ENCODE peak calls at places on chromosomes 7 and 10, in eight cellular contexts. One of them, this sample, is unnamed.

GRCh38 chr7:2193575-2194305 is 39.0 kb downstream of the MAD1L1 start:
- DNase-seq in GM13977: no peak
- DNase-seq in brain microvascular endothelial cell: no peak
- DNase-seq in GM13976: no peak
- DNase-seq in kidney: no peak
- DNase-seq in cardiac muscle cell: no peak
- DNase-seq in GM12865: no peak
- DNase-seq in NB4: no peak
- DNase-seq in this sample: no peak

GRCh38 chr7:132456418-132456817 is 119.9 kb downstream of the PLXNA4 start:
- DNase-seq in GM13977: no peak
- DNase-seq in brain microvascular endothelial cell: no peak
- DNase-seq in GM13976: no peak
- DNase-seq in kidney: no peak
- DNase-seq in cardiac muscle cell: no peak
- DNase-seq in GM12865: no peak
- DNase-seq in NB4: no peak
- DNase-seq in this sample: no peak

GRCh38 chr7:155322530-155322929 is 24.9 kb downstream of the INSIG1 start:
- DNase-seq in GM13977: no peak
- DNase-seq in brain microvascular endothelial cell: no peak
- DNase-seq in GM13976: no peak
- DNase-seq in kidney: no peak
- DNase-seq in cardiac muscle cell: no peak
- DNase-seq in GM12865: no peak
- DNase-seq in NB4: no peak
- DNase-seq in this sample: no peak

GRCh38 chr10:99975106-99975829 is 34.5 kb downstream of the DNMBP start:
- DNase-seq in GM13977: peak
- DNase-seq in brain microvascular endothelial cell: no peak
- DNase-seq in GM13976: peak
- DNase-seq in kidney: no peak
- DNase-seq in cardiac muscle cell: no peak
- DNase-seq in GM12865: peak
- DNase-seq in NB4: no peak
- DNase-seq in this sample: peak

GRCh38 chr10:62759599-62760175 is 44.8 kb upstream of the ADO start:
- DNase-seq in GM13977: no peak
- DNase-seq in brain microvascular endothelial cell: no peak
- DNase-seq in GM13976: no peak
- DNase-seq in kidney: no peak
- DNase-seq in cardiac muscle cell: no peak
- DNase-seq in GM12865: no peak
- DNase-seq in NB4: no peak
- DNase-seq in this sample: no peak

GRCh38 chr7:2040201-2040892 is 192.4 kb downstream of the MAD1L1 start:
- DNase-seq in GM13977: no peak
- DNase-seq in brain microvascular endothelial cell: no peak
- DNase-seq in GM13976: no peak
- DNase-seq in kidney: peak
- DNase-seq in cardiac muscle cell: no peak
- DNase-seq in GM12865: no peak
- DNase-seq in NB4: no peak
- DNase-seq in this sample: no peak

GRCh38 chr10:8061274-8062211 is 7.1 kb downstream of the GATA3 start:
- DNase-seq in GM13977: peak
- DNase-seq in brain microvascular endothelial cell: no peak
- DNase-seq in GM13976: no peak
- DNase-seq in kidney: no peak
- DNase-seq in cardiac muscle cell: peak
- DNase-seq in GM12865: peak
- DNase-seq in NB4: peak
- DNase-seq in this sample: no peak

GRCh38 chr10:49242604-49243003 is 54.4 kb upstream of the TMEM273 start:
- DNase-seq in GM13977: no peak
- DNase-seq in brain microvascular endothelial cell: no peak
- DNase-seq in GM13976: no peak
- DNase-seq in kidney: peak
- DNase-seq in cardiac muscle cell: no peak
- DNase-seq in GM12865: no peak
- DNase-seq in NB4: no peak
- DNase-seq in this sample: no peak

GRCh38 chr7:31061185-31061584 is 9.1 kb downstream of the ADCYAP1R1 start:
- DNase-seq in GM13977: no peak
- DNase-seq in brain microvascular endothelial cell: no peak
- DNase-seq in GM13976: no peak
- DNase-seq in kidney: no peak
- DNase-seq in cardiac muscle cell: no peak
- DNase-seq in GM12865: no peak
- DNase-seq in NB4: peak
- DNase-seq in this sample: no peak

GRCh38 chr7:145324081-145324480 is 488.2 kb upstream of the TPK1 start:
- DNase-seq in GM13977: no peak
- DNase-seq in brain microvascular endothelial cell: no peak
- DNase-seq in GM13976: no peak
- DNase-seq in kidney: peak
- DNase-seq in cardiac muscle cell: no peak
- DNase-seq in GM12865: peak
- DNase-seq in NB4: peak
- DNase-seq in this sample: no peak

GRCh38 chr7:84624527-84624926 is 429.9 kb upstream of the SEMA3A start:
- DNase-seq in GM13977: no peak
- DNase-seq in brain microvascular endothelial cell: no peak
- DNase-seq in GM13976: no peak
- DNase-seq in kidney: no peak
- DNase-seq in cardiac muscle cell: no peak
- DNase-seq in GM12865: no peak
- DNase-seq in NB4: no peak
- DNase-seq in this sample: no peak

GRCh38 chr7:150831851-150832250 is 20.5 kb upstream of the AOC1 start:
- DNase-seq in GM13977: no peak
- DNase-seq in brain microvascular endothelial cell: no peak
- DNase-seq in GM13976: no peak
- DNase-seq in kidney: no peak
- DNase-seq in cardiac muscle cell: no peak
- DNase-seq in GM12865: no peak
- DNase-seq in NB4: no peak
- DNase-seq in this sample: no peak
- TF ChIP-seq CTCF in GM13977: no peak
- TF ChIP-seq CTCF in brain microvascular endothelial cell: no peak
- TF ChIP-seq CTCF in GM13976: no peak
- TF ChIP-seq CTCF in kidney: no peak
- TF ChIP-seq CTCF in cardiac muscle cell: no peak
- TF ChIP-seq CTCF in GM12865: no peak
- TF ChIP-seq CTCF in NB4: no peak
- TF ChIP-seq CTCF in this sample: no peak

DNA sequence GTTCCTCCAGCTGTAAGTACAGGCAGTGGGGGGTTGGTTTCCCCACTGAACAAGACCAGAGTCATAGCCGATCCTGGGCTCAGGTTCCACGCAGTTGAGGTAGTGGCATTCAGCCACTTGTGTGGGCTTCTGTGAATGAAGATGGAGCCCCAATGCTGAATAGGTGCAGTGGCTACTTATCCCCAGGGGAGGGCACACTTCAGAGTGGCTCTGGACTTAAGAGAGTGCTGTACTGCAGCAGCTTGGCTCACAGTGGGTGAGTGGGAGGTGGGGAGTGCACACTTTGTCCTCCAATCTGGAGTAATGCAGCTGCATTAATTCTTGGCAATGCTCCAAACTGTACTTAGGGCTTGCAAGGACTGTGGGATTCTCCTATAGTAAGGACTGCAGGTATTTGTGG is 81.9 kb downstream of the BUB3 start:
- DNase-seq in GM13977: no peak
- DNase-seq in brain microvascular endothelial cell: no peak
- DNase-seq in GM13976: no peak
- DNase-seq in kidney: no peak
- DNase-seq in cardiac muscle cell: peak
- DNase-seq in GM12865: peak
- DNase-seq in NB4: peak
- DNase-seq in this sample: no peak
- TF ChIP-seq CTCF in GM13977: peak
- TF ChIP-seq CTCF in brain microvascular endothelial cell: peak
- TF ChIP-seq CTCF in GM13976: no peak
- TF ChIP-seq CTCF in kidney: no peak
- TF ChIP-seq CTCF in cardiac muscle cell: peak
- TF ChIP-seq CTCF in GM12865: peak
- TF ChIP-seq CTCF in NB4: peak
- TF ChIP-seq CTCF in this sample: no peak

GRCh38 chr7:85828654-85829053 is 641.8 kb upstream of the SEMA3D start:
- DNase-seq in GM13977: no peak
- DNase-seq in brain microvascular endothelial cell: no peak
- DNase-seq in GM13976: no peak
- DNase-seq in kidney: no peak
- DNase-seq in cardiac muscle cell: no peak
- DNase-seq in GM12865: no peak
- DNase-seq in NB4: no peak
- DNase-seq in this sample: no peak

GRCh38 chr7:85830982-85831381 is 644.1 kb upstream of the SEMA3D start:
- DNase-seq in GM13977: no peak
- DNase-seq in brain microvascular endothelial cell: no peak
- DNase-seq in GM13976: no peak
- DNase-seq in kidney: no peak
- DNase-seq in cardiac muscle cell: no peak
- DNase-seq in GM12865: no peak
- DNase-seq in NB4: no peak
- DNase-seq in this sample: no peak

GRCh38 chr7:85833071-85833470 is 646.2 kb upstream of the SEMA3D start:
- DNase-seq in GM13977: no peak
- DNase-seq in brain microvascular endothelial cell: no peak
- DNase-seq in GM13976: no peak
- DNase-seq in kidney: no peak
- DNase-seq in cardiac muscle cell: no peak
- DNase-seq in GM12865: no peak
- DNase-seq in NB4: no peak
- DNase-seq in this sample: no peak

GRCh38 chr7:85829176-85829575 is 642.3 kb upstream of the SEMA3D start:
- DNase-seq in GM13977: no peak
- DNase-seq in brain microvascular endothelial cell: no peak
- DNase-seq in GM13976: no peak
- DNase-seq in kidney: no peak
- DNase-seq in cardiac muscle cell: peak
- DNase-seq in GM12865: no peak
- DNase-seq in NB4: no peak
- DNase-seq in this sample: no peak

GRCh38 chr7:85829817-85830432 is 643.1 kb upstream of the SEMA3D start:
- DNase-seq in GM13977: no peak
- DNase-seq in brain microvascular endothelial cell: no peak
- DNase-seq in GM13976: no peak
- DNase-seq in kidney: no peak
- DNase-seq in cardiac muscle cell: peak
- DNase-seq in GM12865: no peak
- DNase-seq in NB4: peak
- DNase-seq in this sample: no peak
- TF ChIP-seq CTCF in GM13977: no peak
- TF ChIP-seq CTCF in brain microvascular endothelial cell: peak
- TF ChIP-seq CTCF in GM13976: no peak
- TF ChIP-seq CTCF in kidney: no peak
- TF ChIP-seq CTCF in cardiac muscle cell: peak
- TF ChIP-seq CTCF in GM12865: no peak
- TF ChIP-seq CTCF in NB4: no peak
- TF ChIP-seq CTCF in this sample: no peak

GRCh38 chr10:72126184-72126871 is 38.0 kb upstream of the SPOCK2 start:
- DNase-seq in GM13977: no peak
- DNase-seq in brain microvascular endothelial cell: peak
- DNase-seq in GM13976: peak
- DNase-seq in kidney: no peak
- DNase-seq in cardiac muscle cell: peak
- DNase-seq in GM12865: peak
- DNase-seq in NB4: peak
- DNase-seq in this sample: no peak
- TF ChIP-seq CTCF in GM13977: peak
- TF ChIP-seq CTCF in brain microvascular endothelial cell: peak
- TF ChIP-seq CTCF in GM13976: no peak
- TF ChIP-seq CTCF in kidney: peak
- TF ChIP-seq CTCF in cardiac muscle cell: peak
- TF ChIP-seq CTCF in GM12865: peak
- TF ChIP-seq CTCF in NB4: peak
- TF ChIP-seq CTCF in this sample: no peak

DNA sequence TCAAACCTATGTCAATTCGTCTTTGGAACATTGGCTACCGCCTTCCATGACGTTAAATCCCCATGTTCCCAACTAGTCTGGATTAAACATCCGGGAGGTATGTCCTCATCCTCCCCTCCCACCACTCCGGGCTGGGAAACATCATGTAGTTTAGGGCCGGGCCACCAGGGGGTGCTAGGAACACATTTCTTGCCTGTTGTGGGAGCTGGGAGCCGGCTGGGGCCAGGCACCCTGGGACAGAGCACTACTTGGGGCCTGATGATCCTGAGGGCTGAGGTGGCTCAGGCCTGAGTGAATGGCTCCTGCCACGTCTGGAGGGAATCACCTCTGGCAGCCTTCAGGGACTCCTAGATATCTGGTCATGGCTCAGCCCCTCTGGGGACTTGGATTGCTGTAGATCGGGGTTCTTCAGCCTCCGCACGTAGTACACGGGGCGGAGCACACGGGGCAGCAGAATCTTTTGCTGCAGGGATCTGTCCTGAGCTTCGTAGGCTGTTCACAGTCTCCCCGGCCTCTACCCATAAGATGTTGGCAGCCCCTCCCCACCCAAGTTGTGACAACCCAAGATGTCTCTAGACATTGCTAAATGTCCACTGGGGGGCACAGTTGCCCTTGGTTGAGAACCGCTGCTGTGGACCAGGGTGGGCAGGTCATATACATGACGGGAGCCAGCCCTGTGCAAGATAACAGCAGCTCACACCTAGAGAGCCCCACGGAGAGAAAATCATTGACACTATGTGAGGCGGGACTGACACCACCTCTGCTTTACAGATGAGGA is 141.2 kb upstream of the ZNF716 start:
- DNase-seq in GM13977: no peak
- DNase-seq in brain microvascular endothelial cell: no peak
- DNase-seq in GM13976: no peak
- DNase-seq in kidney: no peak
- DNase-seq in cardiac muscle cell: no peak
- DNase-seq in GM12865: no peak
- DNase-seq in NB4: peak
- DNase-seq in this sample: no peak
- TF ChIP-seq CTCF in GM13977: peak
- TF ChIP-seq CTCF in brain microvascular endothelial cell: peak
- TF ChIP-seq CTCF in GM13976: no peak
- TF ChIP-seq CTCF in kidney: no peak
- TF ChIP-seq CTCF in cardiac muscle cell: no peak
- TF ChIP-seq CTCF in GM12865: no peak
- TF ChIP-seq CTCF in NB4: peak
- TF ChIP-seq CTCF in this sample: no peak

DNA sequence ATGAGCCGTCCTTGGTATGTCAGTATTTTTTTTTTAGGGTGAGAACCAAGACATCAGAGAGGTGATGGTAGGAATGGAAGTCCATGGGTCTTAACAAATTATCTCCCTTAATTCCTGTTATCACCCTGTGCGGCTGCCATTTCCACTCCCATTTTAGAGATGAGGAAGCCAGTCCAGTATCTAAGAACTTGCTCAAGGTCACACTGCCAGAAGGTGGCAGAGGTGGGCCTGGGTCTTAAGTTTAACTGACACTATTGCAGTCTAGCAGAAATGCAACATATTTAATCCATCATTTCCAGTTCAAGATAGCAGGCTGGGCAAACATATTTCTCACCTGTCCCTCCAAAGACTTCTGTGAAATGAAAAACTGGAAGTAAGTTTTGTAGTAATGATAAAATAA is 108.3 kb downstream of the GLI3 start:
- DNase-seq in GM13977: no peak
- DNase-seq in brain microvascular endothelial cell: no peak
- DNase-seq in GM13976: no peak
- DNase-seq in kidney: no peak
- DNase-seq in cardiac muscle cell: no peak
- DNase-seq in GM12865: no peak
- DNase-seq in NB4: peak
- DNase-seq in this sample: no peak
- TF ChIP-seq CTCF in GM13977: peak
- TF ChIP-seq CTCF in brain microvascular endothelial cell: peak
- TF ChIP-seq CTCF in GM13976: no peak
- TF ChIP-seq CTCF in kidney: no peak
- TF ChIP-seq CTCF in cardiac muscle cell: peak
- TF ChIP-seq CTCF in GM12865: no peak
- TF ChIP-seq CTCF in NB4: peak
- TF ChIP-seq CTCF in this sample: no peak

This sample was measured in GM20000.